ENCODE peak calls at places on chromosomes 7 and 10, in six cellular contexts. G is RWPE1, A is NCI-H1694, M is ureter, J is fibroblast of lung, N is NCI-H446 treated with DMSO at 0.1 percent for 48 hours. U is an unnamed sample.

GRCh38 chr7:96657347-96658010 is 52.2 kb downstream of the SEM1 start:
- DNase-seq in J (no peak), A (no peak), M (no peak), G (no peak), N (no peak), U (no peak)

GRCh38 chr7:66379761-66380160 is 174.6 kb downstream of the TPST1 start:
- DNase-seq in G (no peak), A (no peak), J (peak; percentile 42), M (no peak), N (no peak), U (no peak)

GRCh38 chr10:93894516-93895378 is 969 bp downstream of the SLC35G1 start:
- DNase-seq in M (no peak), A (no peak), J (peak; percentile 12), N (no peak), G (peak; percentile 13), U (no peak)

GRCh38 chr10:116792772-116793171 is 50.4 kb upstream of the HSPA12A start:
- DNase-seq in M (no peak), G (no peak), N (no peak), J (no peak), A (no peak), U (no peak)

GRCh38 chr7:27130540-27131389 is at the start of gene HOXA4:
- DNase-seq in J (peak; percentile 89), N (no peak), A (no peak), M (peak; percentile 95), G (peak; percentile 93), U (peak; percentile 89)

GRCh38 chr7:83936056-83936703 is 258.4 kb downstream of the SEMA3A start:
- DNase-seq in J (peak; percentile 88), N (peak; percentile 53), A (peak; percentile 42), M (peak; percentile 59), G (peak; percentile 32), U (peak; percentile 49)

GRCh38 chr7:22726849-22727792 is at the start of gene IL6:
- DNase-seq in N (peak; percentile 25), M (peak; percentile 73), G (peak; percentile 58), A (peak; percentile 31), J (peak; percentile 98), U (peak; percentile 83)

GRCh38 chr10:32033171-32033570 is 23.1 kb downstream of the KIF5B start:
- DNase-seq in N (no peak), G (no peak), M (no peak), J (no peak), A (no peak), U (no peak)

GRCh38 chr10:78375854-78376785 is 342.5 kb downstream of the RPS24 start:
- DNase-seq in N (no peak), M (no peak), G (no peak), A (no peak), J (no peak), U (no peak)

GRCh38 chr7:34837826-34838225 is 179.8 kb downstream of the NPSR1 start:
- DNase-seq in M (no peak), G (no peak), A (no peak), J (no peak), N (peak; percentile 89), U (no peak)

GRCh38 chr7:127588697-127589482 is 679 bp downstream of the ARF5 start:
- DNase-seq in G (peak; percentile 53), M (peak; percentile 56), J (peak; percentile 57), N (peak; percentile 1), A (peak; percentile 63), U (peak; percentile 62)

GRCh38 chr7:95545007-95545615 is 51.2 kb downstream of the PDK4 start:
- DNase-seq in M (peak; percentile 57), G (peak; percentile 34), N (no peak), A (no peak), J (peak; percentile 86), U (no peak)

GRCh38 chr7:158824028-158824427 is 5.3 kb downstream of the ESYT2 start:
- DNase-seq in G (no peak), A (no peak), M (no peak), J (no peak), N (no peak), U (no peak)

GRCh38 chr7:64887756-64888508 is 15.1 kb upstream of the ZNF273 start:
- DNase-seq in J (no peak), N (no peak), A (no peak), G (no peak), M (peak; percentile 47), U (peak; percentile 61)

GRCh38 chr7:148527717-148528168 is 62.8 kb upstream of the C7orf33 start:
- DNase-seq in A (peak; percentile 84), G (peak; percentile 62), J (peak; percentile 73), M (peak; percentile 53), N (peak; percentile 61), U (peak; percentile 84)

GRCh38 chr10:6067457-6067856 is 5.3 kb upstream of the IL2RA start:
- DNase-seq in N (no peak), A (no peak), M (no peak), G (no peak), J (no peak), U (no peak)

GRCh38 chr7:131293018-131293417 is 34.7 kb upstream of the MKLN1 start:
- DNase-seq in G (peak; percentile 4), M (no peak), N (no peak), J (peak; percentile 65), A (no peak), U (no peak)

GRCh38 chr7:42932861-42933591 is 850 bp downstream of the MRPL32 start:
- DNase-seq in J (peak; percentile 41), N (no peak), G (peak; percentile 42), M (no peak), A (no peak), U (no peak)

GRCh38 chr7:690478-691360 is 35.8 kb upstream of the DNAAF5 start:
- DNase-seq in M (no peak), A (no peak), G (no peak), N (no peak), J (no peak), U (no peak)

GRCh38 chr10:126133906-126134703 is 237.7 kb downstream of the FANK1 start:
- DNase-seq in A (no peak), M (no peak), J (peak; percentile 50), N (no peak), G (no peak), U (no peak)

GRCh38 chr7:87370660-87371180 is 25.3 kb downstream of the CROT start:
- DNase-seq in N (no peak), M (no peak), J (peak; percentile 84), G (no peak), A (no peak), U (no peak)